ENCODE peak calls at places on chromosomes 13 and 19, in six cellular contexts. E is GM10248; A is CD8-positive, alpha-beta memory T cell; X is T-cell; Z is RPMI7951; J is prostate gland. D is an unnamed sample.

GRCh38 chr19:1755467-1756155 is 2.3 kb downstream of the ONECUT3 start:
- DNase-seq in A (no peak), J (no peak), X (no peak), E (no peak), Z (no peak), D (no peak)

GRCh38 chr19:2607712-2608601 is 94.5 kb downstream of the GNG7 start:
- DNase-seq in A (peak; percentile 91), X (peak; percentile 77), Z (no peak), J (no peak), E (peak; percentile 71), D (no peak)

GRCh38 chr19:590396-590745 is 690 bp downstream of the HCN2 start:
- DNase-seq in J (no peak), X (peak; percentile 40), E (no peak), A (no peak), Z (no peak), D (no peak)

GRCh38 chr19:45130888-45131615 is 29.7 kb downstream of the NKPD1 start:
- DNase-seq in J (peak; percentile 21), E (no peak), A (no peak), Z (no peak), X (no peak), D (no peak)

GRCh38 chr13:108915095-108915633 is 285.8 kb downstream of the MYO16 start:
- DNase-seq in X (no peak), J (no peak), A (no peak), E (no peak), Z (peak; percentile 28), D (no peak)

GRCh38 chr19:15427350-15427700 is 8.5 kb upstream of the AKAP8L start:
- DNase-seq in J (no peak), X (no peak), Z (no peak), E (no peak), A (no peak), D (no peak)

GRCh38 chr19:41707502-41707812 is 969 bp upstream of the CEACAM5 start:
- DNase-seq in J (no peak), Z (no peak), A (no peak), X (no peak), E (no peak), D (no peak)

GRCh38 chr13:100363874-100364273 is 224.7 kb downstream of the GGACT start:
- DNase-seq in X (no peak), Z (peak; percentile 18), J (no peak), E (no peak), A (no peak), D (no peak)

GRCh38 chr13:40024578-40024952 is 369.1 kb downstream of the COG6 start:
- DNase-seq in X (no peak), E (no peak), J (no peak), A (no peak), Z (no peak), D (no peak)

GRCh38 chr13:32216281-32216680 is 98.9 kb downstream of the ZAR1L start:
- DNase-seq in X (no peak), J (no peak), A (no peak), Z (no peak), E (no peak), D (no peak)

GRCh38 chr13:32669030-32669646 is 82.9 kb downstream of the PDS5B start:
- DNase-seq in J (no peak), X (peak; percentile 8), Z (peak; percentile 46), A (no peak), E (peak; percentile 11), D (peak; percentile 11)

GRCh38 chr19:4567584-4568071 is 8.1 kb upstream of the SEMA6B start:
- DNase-seq in J (no peak), E (no peak), X (peak; percentile 51), A (peak; percentile 70), Z (no peak), D (no peak)

GRCh38 chr13:44874176-44874575 is 115.1 kb downstream of the NUFIP1 start:
- DNase-seq in A (no peak), E (no peak), J (no peak), Z (no peak), X (no peak), D (no peak)

GRCh38 chr13:71274923-71275593 is 591.9 kb downstream of the DACH1 start:
- DNase-seq in J (no peak), E (peak; percentile 34), Z (no peak), A (no peak), X (no peak), D (no peak)

GRCh38 chr13:109835321-109835720 is 48.9 kb upstream of the IRS2 start:
- DNase-seq in X (no peak), E (no peak), A (no peak), Z (peak; percentile 46), J (no peak), D (no peak)

GRCh38 chr13:107518780-107519179 is 696.6 kb downstream of the LIG4 start:
- DNase-seq in X (no peak), J (no peak), A (no peak), Z (no peak), E (no peak), D (no peak)

GRCh38 chr13:84192125-84192524 is 309.9 kb upstream of the SLITRK1 start:
- DNase-seq in X (no peak), A (no peak), Z (peak; percentile 26), E (no peak), J (no peak), D (no peak)

GRCh38 chr19:34835952-34836351 is 62.9 kb upstream of the ZNF599 start:
- DNase-seq in A (no peak), X (no peak), Z (no peak), E (no peak), J (no peak), D (no peak)

GRCh38 chr19:51695088-51695487 is 2.0 kb downstream of the SPACA6 start:
- DNase-seq in A (no peak), Z (no peak), J (no peak), X (no peak), E (peak; percentile 5), D (no peak)

GRCh38 chr19:40689339-40690049 is 957 bp downstream of the NUMBL start:
- DNase-seq in X (no peak), E (no peak), A (peak; percentile 62), J (no peak), Z (peak; percentile 42), D (no peak)

GRCh38 chr13:40189426-40189825 is 477.0 kb downstream of the FOXO1 start:
- DNase-seq in X (no peak), J (no peak), Z (no peak), E (no peak), A (no peak), D (no peak)

GRCh38 chr13:47480121-47480520 is 521.0 kb downstream of the SUCLA2 start:
- DNase-seq in E (no peak), X (no peak), Z (peak; percentile 86), A (no peak), J (no peak), D (no peak)

GRCh38 chr19:41309225-41310030 is 544 bp upstream of the CCDC97 start:
- DNase-seq in X (no peak), J (no peak), A (no peak), Z (peak; percentile 29), E (no peak), D (no peak)

GRCh38 chr13:40992678-40993077 is 26.4 kb downstream of the ELF1 start:
- DNase-seq in Z (no peak), J (no peak), X (no peak), A (no peak), E (no peak), D (no peak)

D was measured in iPS DF 6.9.